ENCODE peak calls at places on chromosomes 2 and 18, in four cellular contexts. One of them, this sample, is unnamed.

GRCh38 chr2:148721520-148721931 is 77.0 kb downstream of the EPC2 start:
- DNase-seq in AG04449: no peak
- DNase-seq in activated CD8-positive, alpha-beta memory T cell treated with anti-CD3 and anti-CD28 coated beads, Interleukin-2, amount 50 U/mL, for 4 hours: no peak
- DNase-seq in activated B cell treated with CpG ODN at 0.5 μM for 24 hours: no peak
- DNase-seq in this sample: no peak

GRCh38 chr2:133004623-133005022 is 334.6 kb upstream of the LYPD1 start:
- DNase-seq in AG04449: no peak
- DNase-seq in activated CD8-positive, alpha-beta memory T cell treated with anti-CD3 and anti-CD28 coated beads, Interleukin-2, amount 50 U/mL, for 4 hours: no peak
- DNase-seq in activated B cell treated with CpG ODN at 0.5 μM for 24 hours: no peak
- DNase-seq in this sample: no peak

GRCh38 chr2:192215096-192215877 is 20.6 kb upstream of the TMEFF2 start:
- DNase-seq in AG04449: no peak
- DNase-seq in activated CD8-positive, alpha-beta memory T cell treated with anti-CD3 and anti-CD28 coated beads, Interleukin-2, amount 50 U/mL, for 4 hours: no peak
- DNase-seq in activated B cell treated with CpG ODN at 0.5 μM for 24 hours: no peak
- DNase-seq in this sample: no peak

GRCh38 chr2:135742307-135742838 is 718 bp downstream of the UBXN4 start:
- DNase-seq in AG04449: no peak
- DNase-seq in activated CD8-positive, alpha-beta memory T cell treated with anti-CD3 and anti-CD28 coated beads, Interleukin-2, amount 50 U/mL, for 4 hours: no peak
- DNase-seq in activated B cell treated with CpG ODN at 0.5 μM for 24 hours: peak; percentile 65
- DNase-seq in this sample: peak; percentile 61

GRCh38 chr2:149040451-149040850 is 2.0 kb downstream of the LYPD6B start:
- DNase-seq in AG04449: no peak
- DNase-seq in activated CD8-positive, alpha-beta memory T cell treated with anti-CD3 and anti-CD28 coated beads, Interleukin-2, amount 50 U/mL, for 4 hours: peak; percentile 43
- DNase-seq in activated B cell treated with CpG ODN at 0.5 μM for 24 hours: no peak
- DNase-seq in this sample: no peak

GRCh38 chr2:97870396-97870843 is 125.3 kb downstream of the TMEM131 start:
- DNase-seq in AG04449: peak; percentile 78
- DNase-seq in activated CD8-positive, alpha-beta memory T cell treated with anti-CD3 and anti-CD28 coated beads, Interleukin-2, amount 50 U/mL, for 4 hours: peak; percentile 30
- DNase-seq in activated B cell treated with CpG ODN at 0.5 μM for 24 hours: no peak
- DNase-seq in this sample: no peak

GRCh38 chr18:11183621-11184020 is 34.3 kb upstream of the PIEZO2 start:
- DNase-seq in AG04449: no peak
- DNase-seq in activated CD8-positive, alpha-beta memory T cell treated with anti-CD3 and anti-CD28 coated beads, Interleukin-2, amount 50 U/mL, for 4 hours: no peak
- DNase-seq in activated B cell treated with CpG ODN at 0.5 μM for 24 hours: no peak
- DNase-seq in this sample: no peak

GRCh38 chr2:85665264-85665937 is 2.6 kb downstream of the SFTPB start:
- DNase-seq in AG04449: no peak
- DNase-seq in activated CD8-positive, alpha-beta memory T cell treated with anti-CD3 and anti-CD28 coated beads, Interleukin-2, amount 50 U/mL, for 4 hours: no peak
- DNase-seq in activated B cell treated with CpG ODN at 0.5 μM for 24 hours: no peak
- DNase-seq in this sample: no peak

GRCh38 chr2:181239400-181239799 is 217.8 kb upstream of the ITGA4 start:
- DNase-seq in AG04449: no peak
- DNase-seq in activated CD8-positive, alpha-beta memory T cell treated with anti-CD3 and anti-CD28 coated beads, Interleukin-2, amount 50 U/mL, for 4 hours: no peak
- DNase-seq in activated B cell treated with CpG ODN at 0.5 μM for 24 hours: no peak
- DNase-seq in this sample: no peak

GRCh38 chr2:19764998-19765397 is 136.8 kb downstream of the TTC32 start:
- DNase-seq in AG04449: no peak
- DNase-seq in activated CD8-positive, alpha-beta memory T cell treated with anti-CD3 and anti-CD28 coated beads, Interleukin-2, amount 50 U/mL, for 4 hours: no peak
- DNase-seq in activated B cell treated with CpG ODN at 0.5 μM for 24 hours: no peak
- DNase-seq in this sample: no peak

GRCh38 chr2:36178384-36178783 is 177.2 kb upstream of the CRIM1 start:
- DNase-seq in AG04449: no peak
- DNase-seq in activated CD8-positive, alpha-beta memory T cell treated with anti-CD3 and anti-CD28 coated beads, Interleukin-2, amount 50 U/mL, for 4 hours: no peak
- DNase-seq in activated B cell treated with CpG ODN at 0.5 μM for 24 hours: no peak
- DNase-seq in this sample: no peak

GRCh38 chr2:128440087-128440665 is 121.5 kb upstream of the HS6ST1 start:
- DNase-seq in AG04449: no peak
- DNase-seq in activated CD8-positive, alpha-beta memory T cell treated with anti-CD3 and anti-CD28 coated beads, Interleukin-2, amount 50 U/mL, for 4 hours: peak; percentile 3
- DNase-seq in activated B cell treated with CpG ODN at 0.5 μM for 24 hours: no peak
- DNase-seq in this sample: no peak

GRCh38 chr2:6999161-6999877 is 82.1 kb downstream of the RNF144A start:
- DNase-seq in AG04449: no peak
- DNase-seq in activated CD8-positive, alpha-beta memory T cell treated with anti-CD3 and anti-CD28 coated beads, Interleukin-2, amount 50 U/mL, for 4 hours: no peak
- DNase-seq in activated B cell treated with CpG ODN at 0.5 μM for 24 hours: no peak
- DNase-seq in this sample: no peak

GRCh38 chr2:109339519-109339991 is 210.6 kb downstream of the SH3RF3 start:
- DNase-seq in AG04449: no peak
- DNase-seq in activated CD8-positive, alpha-beta memory T cell treated with anti-CD3 and anti-CD28 coated beads, Interleukin-2, amount 50 U/mL, for 4 hours: no peak
- DNase-seq in activated B cell treated with CpG ODN at 0.5 μM for 24 hours: no peak
- DNase-seq in this sample: no peak

GRCh38 chr2:121286506-121286905 is 1.5 kb upstream of the TFCP2L1 start:
- DNase-seq in AG04449: no peak
- DNase-seq in activated CD8-positive, alpha-beta memory T cell treated with anti-CD3 and anti-CD28 coated beads, Interleukin-2, amount 50 U/mL, for 4 hours: no peak
- DNase-seq in activated B cell treated with CpG ODN at 0.5 μM for 24 hours: no peak
- DNase-seq in this sample: no peak

GRCh38 chr2:85758361-85759256 is 4.8 kb downstream of the ATOH8 start:
- DNase-seq in AG04449: no peak
- DNase-seq in activated CD8-positive, alpha-beta memory T cell treated with anti-CD3 and anti-CD28 coated beads, Interleukin-2, amount 50 U/mL, for 4 hours: no peak
- DNase-seq in activated B cell treated with CpG ODN at 0.5 μM for 24 hours: no peak
- DNase-seq in this sample: no peak

GRCh38 chr18:59927246-59927825 is 27.5 kb downstream of the PMAIP1 start:
- DNase-seq in AG04449: no peak
- DNase-seq in activated CD8-positive, alpha-beta memory T cell treated with anti-CD3 and anti-CD28 coated beads, Interleukin-2, amount 50 U/mL, for 4 hours: no peak
- DNase-seq in activated B cell treated with CpG ODN at 0.5 μM for 24 hours: no peak
- DNase-seq in this sample: no peak

GRCh38 chr18:44592639-44593038 is 88.0 kb upstream of the SETBP1 start:
- DNase-seq in AG04449: no peak
- DNase-seq in activated CD8-positive, alpha-beta memory T cell treated with anti-CD3 and anti-CD28 coated beads, Interleukin-2, amount 50 U/mL, for 4 hours: no peak
- DNase-seq in activated B cell treated with CpG ODN at 0.5 μM for 24 hours: no peak
- DNase-seq in this sample: no peak

GRCh38 chr2:70403267-70404053 is 101.6 kb upstream of the FAM136A start:
- DNase-seq in AG04449: no peak
- DNase-seq in activated CD8-positive, alpha-beta memory T cell treated with anti-CD3 and anti-CD28 coated beads, Interleukin-2, amount 50 U/mL, for 4 hours: no peak
- DNase-seq in activated B cell treated with CpG ODN at 0.5 μM for 24 hours: no peak
- DNase-seq in this sample: no peak

GRCh38 chr2:235343869-235344268 is 150.0 kb upstream of the AGAP1 start:
- DNase-seq in AG04449: no peak
- DNase-seq in activated CD8-positive, alpha-beta memory T cell treated with anti-CD3 and anti-CD28 coated beads, Interleukin-2, amount 50 U/mL, for 4 hours: no peak
- DNase-seq in activated B cell treated with CpG ODN at 0.5 μM for 24 hours: no peak
- DNase-seq in this sample: no peak

GRCh38 chr2:230849633-230850357 is 14.9 kb upstream of the ITM2C start:
- DNase-seq in AG04449: no peak
- DNase-seq in activated CD8-positive, alpha-beta memory T cell treated with anti-CD3 and anti-CD28 coated beads, Interleukin-2, amount 50 U/mL, for 4 hours: peak; percentile 73
- DNase-seq in activated B cell treated with CpG ODN at 0.5 μM for 24 hours: peak; percentile 71
- DNase-seq in this sample: peak; percentile 55

GRCh38 chr2:172869861-172870260 is 134.2 kb downstream of the RAPGEF4 start:
- DNase-seq in AG04449: no peak
- DNase-seq in activated CD8-positive, alpha-beta memory T cell treated with anti-CD3 and anti-CD28 coated beads, Interleukin-2, amount 50 U/mL, for 4 hours: no peak
- DNase-seq in activated B cell treated with CpG ODN at 0.5 μM for 24 hours: no peak
- DNase-seq in this sample: no peak

GRCh38 chr2:129224486-129224885 is 755.0 kb upstream of the RAB6C start:
- DNase-seq in AG04449: no peak
- DNase-seq in activated CD8-positive, alpha-beta memory T cell treated with anti-CD3 and anti-CD28 coated beads, Interleukin-2, amount 50 U/mL, for 4 hours: no peak
- DNase-seq in activated B cell treated with CpG ODN at 0.5 μM for 24 hours: no peak
- DNase-seq in this sample: no peak

GRCh38 chr2:120278901-120279300 is 26.2 kb downstream of the RALB start:
- DNase-seq in AG04449: no peak
- DNase-seq in activated CD8-positive, alpha-beta memory T cell treated with anti-CD3 and anti-CD28 coated beads, Interleukin-2, amount 50 U/mL, for 4 hours: no peak
- DNase-seq in activated B cell treated with CpG ODN at 0.5 μM for 24 hours: no peak
- DNase-seq in this sample: no peak

GRCh38 chr2:105449083-105449482 is 50.2 kb upstream of the FHL2 start:
- DNase-seq in AG04449: no peak
- DNase-seq in activated CD8-positive, alpha-beta memory T cell treated with anti-CD3 and anti-CD28 coated beads, Interleukin-2, amount 50 U/mL, for 4 hours: no peak
- DNase-seq in activated B cell treated with CpG ODN at 0.5 μM for 24 hours: no peak
- DNase-seq in this sample: no peak

GRCh38 chr2:127659408-127660290 is 13.7 kb downstream of the GPR17 start:
- DNase-seq in AG04449: no peak
- DNase-seq in activated CD8-positive, alpha-beta memory T cell treated with anti-CD3 and anti-CD28 coated beads, Interleukin-2, amount 50 U/mL, for 4 hours: peak; percentile 7
- DNase-seq in activated B cell treated with CpG ODN at 0.5 μM for 24 hours: no peak
- DNase-seq in this sample: no peak

GRCh38 chr2:24970483-24971299 is 1.1 kb downstream of the DNAJC27 start:
- DNase-seq in AG04449: no peak
- DNase-seq in activated CD8-positive, alpha-beta memory T cell treated with anti-CD3 and anti-CD28 coated beads, Interleukin-2, amount 50 U/mL, for 4 hours: no peak
- DNase-seq in activated B cell treated with CpG ODN at 0.5 μM for 24 hours: no peak
- DNase-seq in this sample: no peak

GRCh38 chr2:143435112-143435511 is 305.9 kb downstream of the ARHGAP15 start:
- DNase-seq in AG04449: no peak
- DNase-seq in activated CD8-positive, alpha-beta memory T cell treated with anti-CD3 and anti-CD28 coated beads, Interleukin-2, amount 50 U/mL, for 4 hours: no peak
- DNase-seq in activated B cell treated with CpG ODN at 0.5 μM for 24 hours: no peak
- DNase-seq in this sample: no peak

GRCh38 chr2:19321946-19322345 is 36.5 kb downstream of the OSR1 start:
- DNase-seq in AG04449: no peak
- DNase-seq in activated CD8-positive, alpha-beta memory T cell treated with anti-CD3 and anti-CD28 coated beads, Interleukin-2, amount 50 U/mL, for 4 hours: no peak
- DNase-seq in activated B cell treated with CpG ODN at 0.5 μM for 24 hours: no peak
- DNase-seq in this sample: no peak

GRCh38 chr2:150013011-150013410 is 425.4 kb upstream of the MMADHC start:
- DNase-seq in AG04449: no peak
- DNase-seq in activated CD8-positive, alpha-beta memory T cell treated with anti-CD3 and anti-CD28 coated beads, Interleukin-2, amount 50 U/mL, for 4 hours: no peak
- DNase-seq in activated B cell treated with CpG ODN at 0.5 μM for 24 hours: no peak
- DNase-seq in this sample: no peak

This sample was measured in T-helper 1 cell.